ENCODE peak calls at places on chromosomes 16 and 17, in ten cellular contexts. One of them, this sample, is unnamed.
A peak's percentile ranks its signal among the peaks of the same experiment; 100 is the strongest.

GRCh38 chr16:1428511-1428910 is 2.4 kb upstream of the PERCC1 start:
- DNase-seq in GM23248: peak; percentile 40
- DNase-seq in left ventricle myocardium inferior: no peak
- DNase-seq in effector memory CD4-positive, alpha-beta T cell: no peak
- DNase-seq in right cardiac atrium: peak; percentile 86
- DNase-seq in body of pancreas: no peak
- DNase-seq in CD8-positive, alpha-beta T cell: no peak
- DNase-seq in mucosa of descending colon: peak; percentile 32
- DNase-seq in ovary: no peak
- DNase-seq in BE2C: peak; percentile 21
- DNase-seq in this sample: no peak

GRCh38 chr16:31496670-31497069 is 11.5 kb downstream of the RUSF1 start:
- DNase-seq in left ventricle myocardium inferior: no peak
- DNase-seq in effector memory CD4-positive, alpha-beta T cell: no peak
- DNase-seq in BE2C: no peak
- DNase-seq in mucosa of descending colon: no peak
- DNase-seq in right cardiac atrium: no peak
- DNase-seq in GM23248: no peak
- DNase-seq in ovary: no peak
- DNase-seq in CD8-positive, alpha-beta T cell: no peak
- DNase-seq in body of pancreas: no peak
- DNase-seq in this sample: no peak

GRCh38 chr17:52383493-52384100 is 225.1 kb upstream of the CA10 start:
- DNase-seq in right cardiac atrium: no peak
- DNase-seq in effector memory CD4-positive, alpha-beta T cell: no peak
- DNase-seq in mucosa of descending colon: peak; percentile 88
- DNase-seq in GM23248: peak; percentile 55
- DNase-seq in CD8-positive, alpha-beta T cell: no peak
- DNase-seq in left ventricle myocardium inferior: no peak
- DNase-seq in BE2C: peak; percentile 83
- DNase-seq in ovary: no peak
- DNase-seq in body of pancreas: peak; percentile 67
- DNase-seq in this sample: peak; percentile 58

GRCh38 chr16:27237229-27238015 is 31.1 kb downstream of the NSMCE1 start:
- DNase-seq in body of pancreas: no peak
- DNase-seq in mucosa of descending colon: no peak
- DNase-seq in ovary: peak; percentile 34
- DNase-seq in GM23248: no peak
- DNase-seq in effector memory CD4-positive, alpha-beta T cell: peak; percentile 56
- DNase-seq in left ventricle myocardium inferior: no peak
- DNase-seq in right cardiac atrium: no peak
- DNase-seq in BE2C: no peak
- DNase-seq in CD8-positive, alpha-beta T cell: peak; percentile 57
- DNase-seq in this sample: no peak

GRCh38 chr16:31052131-31052530 is 18.8 kb downstream of the STX4 start:
- DNase-seq in mucosa of descending colon: no peak
- DNase-seq in effector memory CD4-positive, alpha-beta T cell: no peak
- DNase-seq in left ventricle myocardium inferior: no peak
- DNase-seq in body of pancreas: no peak
- DNase-seq in ovary: no peak
- DNase-seq in GM23248: peak; percentile 97
- DNase-seq in CD8-positive, alpha-beta T cell: no peak
- DNase-seq in BE2C: no peak
- DNase-seq in right cardiac atrium: no peak
- DNase-seq in this sample: peak; percentile 78

GRCh38 chr17:76354747-76355310 is 1.1 kb upstream of the PRPSAP1 start:
- DNase-seq in BE2C: no peak
- DNase-seq in effector memory CD4-positive, alpha-beta T cell: no peak
- DNase-seq in ovary: no peak
- DNase-seq in right cardiac atrium: no peak
- DNase-seq in GM23248: peak; percentile 31
- DNase-seq in mucosa of descending colon: no peak
- DNase-seq in body of pancreas: no peak
- DNase-seq in CD8-positive, alpha-beta T cell: no peak
- DNase-seq in left ventricle myocardium inferior: no peak
- DNase-seq in this sample: peak; percentile 50

GRCh38 chr16:1082266-1082951 is 9.9 kb downstream of the SSTR5 start:
- DNase-seq in BE2C: no peak
- DNase-seq in left ventricle myocardium inferior: no peak
- DNase-seq in right cardiac atrium: no peak
- DNase-seq in effector memory CD4-positive, alpha-beta T cell: no peak
- DNase-seq in mucosa of descending colon: no peak
- DNase-seq in GM23248: no peak
- DNase-seq in ovary: no peak
- DNase-seq in body of pancreas: no peak
- DNase-seq in CD8-positive, alpha-beta T cell: no peak
- DNase-seq in this sample: no peak

GRCh38 chr17:81241648-81242420 is 2.7 kb downstream of the NDUFAF8 start:
- DNase-seq in effector memory CD4-positive, alpha-beta T cell: peak; percentile 21
- DNase-seq in left ventricle myocardium inferior: no peak
- DNase-seq in CD8-positive, alpha-beta T cell: peak; percentile 57
- DNase-seq in mucosa of descending colon: peak; percentile 64
- DNase-seq in BE2C: peak; percentile 81
- DNase-seq in right cardiac atrium: no peak
- DNase-seq in body of pancreas: peak; percentile 55
- DNase-seq in ovary: peak; percentile 77
- DNase-seq in GM23248: peak; percentile 57
- DNase-seq in this sample: peak; percentile 92

GRCh38 chr17:77392376-77393273 is 251.9 kb downstream of the SEC14L1 start:
- DNase-seq in GM23248: peak; percentile 66
- DNase-seq in CD8-positive, alpha-beta T cell: no peak
- DNase-seq in ovary: peak; percentile 87
- DNase-seq in body of pancreas: peak; percentile 74
- DNase-seq in right cardiac atrium: peak; percentile 87
- DNase-seq in effector memory CD4-positive, alpha-beta T cell: no peak
- DNase-seq in left ventricle myocardium inferior: peak; percentile 69
- DNase-seq in BE2C: no peak
- DNase-seq in mucosa of descending colon: peak; percentile 66
- DNase-seq in this sample: no peak

GRCh38 chr17:29686998-29687397 is 64.3 kb upstream of the CORO6 start:
- DNase-seq in body of pancreas: no peak
- DNase-seq in CD8-positive, alpha-beta T cell: no peak
- DNase-seq in BE2C: no peak
- DNase-seq in right cardiac atrium: no peak
- DNase-seq in ovary: no peak
- DNase-seq in left ventricle myocardium inferior: no peak
- DNase-seq in mucosa of descending colon: no peak
- DNase-seq in GM23248: no peak
- DNase-seq in effector memory CD4-positive, alpha-beta T cell: no peak
- DNase-seq in this sample: no peak

GRCh38 chr16:26727801-26728200 is 338.9 kb upstream of the C16orf82 start:
- DNase-seq in effector memory CD4-positive, alpha-beta T cell: no peak
- DNase-seq in ovary: no peak
- DNase-seq in left ventricle myocardium inferior: no peak
- DNase-seq in CD8-positive, alpha-beta T cell: no peak
- DNase-seq in mucosa of descending colon: no peak
- DNase-seq in right cardiac atrium: no peak
- DNase-seq in BE2C: no peak
- DNase-seq in body of pancreas: no peak
- DNase-seq in GM23248: no peak
- DNase-seq in this sample: no peak

GRCh38 chr17:37671028-37671812 is 28.0 kb upstream of the DDX52 start:
- DNase-seq in body of pancreas: no peak
- DNase-seq in CD8-positive, alpha-beta T cell: no peak
- DNase-seq in ovary: no peak
- DNase-seq in GM23248: no peak
- DNase-seq in right cardiac atrium: no peak
- DNase-seq in left ventricle myocardium inferior: no peak
- DNase-seq in effector memory CD4-positive, alpha-beta T cell: no peak
- DNase-seq in mucosa of descending colon: peak; percentile 64
- DNase-seq in BE2C: no peak
- DNase-seq in this sample: no peak

GRCh38 chr16:13896543-13897182 is 23.3 kb upstream of the ERCC4 start:
- DNase-seq in right cardiac atrium: no peak
- DNase-seq in mucosa of descending colon: no peak
- DNase-seq in body of pancreas: no peak
- DNase-seq in BE2C: no peak
- DNase-seq in left ventricle myocardium inferior: no peak
- DNase-seq in GM23248: no peak
- DNase-seq in CD8-positive, alpha-beta T cell: no peak
- DNase-seq in effector memory CD4-positive, alpha-beta T cell: no peak
- DNase-seq in ovary: no peak
- DNase-seq in this sample: no peak

GRCh38 chr16:49158029-49158642 is 123.5 kb downstream of the CBLN1 start:
- DNase-seq in BE2C: no peak
- DNase-seq in body of pancreas: no peak
- DNase-seq in ovary: no peak
- DNase-seq in GM23248: peak; percentile 29
- DNase-seq in effector memory CD4-positive, alpha-beta T cell: no peak
- DNase-seq in right cardiac atrium: no peak
- DNase-seq in CD8-positive, alpha-beta T cell: no peak
- DNase-seq in mucosa of descending colon: peak; percentile 67
- DNase-seq in left ventricle myocardium inferior: peak; percentile 14
- DNase-seq in this sample: peak; percentile 75

GRCh38 chr16:8572919-8573724 is 17.2 kb downstream of the TMEM114 start:
- DNase-seq in left ventricle myocardium inferior: no peak
- DNase-seq in mucosa of descending colon: no peak
- DNase-seq in ovary: no peak
- DNase-seq in BE2C: no peak
- DNase-seq in CD8-positive, alpha-beta T cell: no peak
- DNase-seq in GM23248: peak; percentile 77
- DNase-seq in effector memory CD4-positive, alpha-beta T cell: no peak
- DNase-seq in right cardiac atrium: no peak
- DNase-seq in body of pancreas: no peak
- DNase-seq in this sample: peak; percentile 58

GRCh38 chr16:30551781-30552180 is 6.4 kb downstream of the ZNF764 start:
- DNase-seq in ovary: no peak
- DNase-seq in mucosa of descending colon: no peak
- DNase-seq in BE2C: no peak
- DNase-seq in right cardiac atrium: peak; percentile 49
- DNase-seq in GM23248: no peak
- DNase-seq in left ventricle myocardium inferior: no peak
- DNase-seq in CD8-positive, alpha-beta T cell: peak; percentile 35
- DNase-seq in body of pancreas: no peak
- DNase-seq in effector memory CD4-positive, alpha-beta T cell: peak; percentile 74
- DNase-seq in this sample: no peak

GRCh38 chr16:66881014-66881417 is 701 bp downstream of the PDP2 start:
- DNase-seq in mucosa of descending colon: no peak
- DNase-seq in right cardiac atrium: peak; percentile 63
- DNase-seq in body of pancreas: no peak
- DNase-seq in left ventricle myocardium inferior: no peak
- DNase-seq in effector memory CD4-positive, alpha-beta T cell: no peak
- DNase-seq in GM23248: peak; percentile 63
- DNase-seq in CD8-positive, alpha-beta T cell: no peak
- DNase-seq in BE2C: no peak
- DNase-seq in ovary: no peak
- DNase-seq in this sample: no peak

GRCh38 chr17:42743595-42744282 is 1.1 kb downstream of the EZH1 start:
- DNase-seq in effector memory CD4-positive, alpha-beta T cell: no peak
- DNase-seq in mucosa of descending colon: no peak
- DNase-seq in left ventricle myocardium inferior: no peak
- DNase-seq in CD8-positive, alpha-beta T cell: no peak
- DNase-seq in right cardiac atrium: no peak
- DNase-seq in GM23248: no peak
- DNase-seq in body of pancreas: no peak
- DNase-seq in ovary: no peak
- DNase-seq in BE2C: no peak
- DNase-seq in this sample: no peak

GRCh38 chr17:41333836-41334235 is 16.8 kb downstream of the KRT33A start:
- DNase-seq in CD8-positive, alpha-beta T cell: no peak
- DNase-seq in ovary: no peak
- DNase-seq in mucosa of descending colon: no peak
- DNase-seq in body of pancreas: no peak
- DNase-seq in right cardiac atrium: no peak
- DNase-seq in effector memory CD4-positive, alpha-beta T cell: no peak
- DNase-seq in BE2C: no peak
- DNase-seq in left ventricle myocardium inferior: no peak
- DNase-seq in GM23248: no peak
- DNase-seq in this sample: no peak

DNA sequence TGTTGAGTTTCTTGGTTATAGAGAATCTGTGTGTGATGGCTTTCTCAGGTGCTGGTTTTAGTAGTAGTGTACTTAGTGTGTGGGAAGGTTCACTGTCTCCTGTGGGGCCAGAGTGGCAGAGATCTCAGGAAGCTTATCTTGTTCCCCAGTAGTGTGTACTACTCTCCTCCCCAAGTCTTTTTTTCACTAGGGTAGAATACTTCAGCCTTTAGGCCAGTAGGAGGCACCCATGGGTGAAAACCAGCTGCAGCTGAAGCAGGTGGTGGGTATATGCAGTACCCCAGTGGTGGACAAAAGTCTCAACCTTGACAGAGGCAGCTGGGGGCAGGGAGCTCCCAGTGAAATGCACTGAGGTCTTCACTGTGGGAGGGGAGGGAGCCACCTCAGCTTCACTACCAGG is 109.9 kb downstream of the PHKB start:
- DNase-seq in mucosa of descending colon: no peak
- DNase-seq in BE2C: no peak
- DNase-seq in effector memory CD4-positive, alpha-beta T cell: no peak
- DNase-seq in CD8-positive, alpha-beta T cell: no peak
- DNase-seq in right cardiac atrium: no peak
- DNase-seq in body of pancreas: no peak
- DNase-seq in GM23248: no peak
- DNase-seq in left ventricle myocardium inferior: no peak
- DNase-seq in ovary: no peak
- DNase-seq in this sample: no peak
- H3K4me3 ChIP-seq in mucosa of descending colon: no peak overlapping the region
- H3K4me3 ChIP-seq in BE2C: no peak overlapping the region
- H3K4me3 ChIP-seq in effector memory CD4-positive, alpha-beta T cell: no peak overlapping the region
- H3K4me3 ChIP-seq in CD8-positive, alpha-beta T cell: no peak overlapping the region
- H3K4me3 ChIP-seq in right cardiac atrium: no peak overlapping the region
- H3K4me3 ChIP-seq in body of pancreas: no peak overlapping the region
- H3K4me3 ChIP-seq in GM23248: no peak overlapping the region
- H3K4me3 ChIP-seq in left ventricle myocardium inferior: no peak overlapping the region
- H3K4me3 ChIP-seq in ovary: no peak overlapping the region
- H3K4me3 ChIP-seq in this sample: no peak overlapping the region

GRCh38 chr17:46124695-46125592 is 68.3 kb downstream of the KANSL1 start:
- DNase-seq in CD8-positive, alpha-beta T cell: no peak
- DNase-seq in ovary: no peak
- DNase-seq in body of pancreas: no peak
- DNase-seq in GM23248: no peak
- DNase-seq in right cardiac atrium: no peak
- DNase-seq in mucosa of descending colon: no peak
- DNase-seq in BE2C: no peak
- DNase-seq in effector memory CD4-positive, alpha-beta T cell: no peak
- DNase-seq in left ventricle myocardium inferior: no peak
- DNase-seq in this sample: no peak
- H3K4me1 ChIP-seq in CD8-positive, alpha-beta T cell: peaks cover 82% of the 10 kb centered on the region
- H3K4me1 ChIP-seq in ovary: peaks cover 16% of the 10 kb centered on the region
- H3K4me1 ChIP-seq in body of pancreas: peaks cover 78% of the 10 kb centered on the region
- H3K4me1 ChIP-seq in GM23248: peaks cover 9% of the 10 kb centered on the region
- H3K4me1 ChIP-seq in right cardiac atrium: peaks cover 10% of the 10 kb centered on the region
- H3K4me1 ChIP-seq in mucosa of descending colon: peaks cover 11% of the 10 kb centered on the region
- H3K4me1 ChIP-seq in BE2C: no peaks in the 10 kb centered on the region
- H3K4me1 ChIP-seq in effector memory CD4-positive, alpha-beta T cell: peaks cover 31% of the 10 kb centered on the region
- H3K4me1 ChIP-seq in left ventricle myocardium inferior: peaks cover 97% of the 10 kb centered on the region
- H3K4me1 ChIP-seq in this sample: no peaks in the 10 kb centered on the region

GRCh38 chr16:84754353-84754856 is 54.6 kb downstream of the USP10 start:
- DNase-seq in left ventricle myocardium inferior: no peak
- DNase-seq in mucosa of descending colon: peak; percentile 91
- DNase-seq in BE2C: peak; percentile 78
- DNase-seq in effector memory CD4-positive, alpha-beta T cell: peak; percentile 27
- DNase-seq in body of pancreas: peak; percentile 69
- DNase-seq in CD8-positive, alpha-beta T cell: peak; percentile 48
- DNase-seq in GM23248: peak; percentile 81
- DNase-seq in right cardiac atrium: no peak
- DNase-seq in ovary: no peak
- DNase-seq in this sample: peak; percentile 49
- H3K9me3 ChIP-seq in left ventricle myocardium inferior: no peaks in the 10 kb centered on the region
- H3K9me3 ChIP-seq in mucosa of descending colon: no peaks in the 10 kb centered on the region
- H3K9me3 ChIP-seq in BE2C: no peaks in the 10 kb centered on the region
- H3K9me3 ChIP-seq in effector memory CD4-positive, alpha-beta T cell: no peaks in the 10 kb centered on the region
- H3K9me3 ChIP-seq in body of pancreas: no peaks in the 10 kb centered on the region
- H3K9me3 ChIP-seq in CD8-positive, alpha-beta T cell: no peaks in the 10 kb centered on the region
- H3K9me3 ChIP-seq in GM23248: no peaks in the 10 kb centered on the region
- H3K9me3 ChIP-seq in right cardiac atrium: no peaks in the 10 kb centered on the region
- H3K9me3 ChIP-seq in ovary: no peaks in the 10 kb centered on the region
- H3K9me3 ChIP-seq in this sample: no peaks in the 10 kb centered on the region

GRCh38 chr16:57643166-57643813 is 14.9 kb downstream of the ADGRG1 start:
- DNase-seq in BE2C: no peak
- DNase-seq in right cardiac atrium: no peak
- DNase-seq in body of pancreas: no peak
- DNase-seq in GM23248: peak; percentile 82
- DNase-seq in mucosa of descending colon: no peak
- DNase-seq in ovary: no peak
- DNase-seq in CD8-positive, alpha-beta T cell: no peak
- DNase-seq in left ventricle myocardium inferior: no peak
- DNase-seq in effector memory CD4-positive, alpha-beta T cell: no peak
- DNase-seq in this sample: no peak
- H3K4me3 ChIP-seq in BE2C: no peak overlapping the region
- H3K4me3 ChIP-seq in right cardiac atrium: no peak overlapping the region
- H3K4me3 ChIP-seq in body of pancreas: no peak overlapping the region
- H3K4me3 ChIP-seq in GM23248: no peak overlapping the region
- H3K4me3 ChIP-seq in mucosa of descending colon: no peak overlapping the region
- H3K4me3 ChIP-seq in ovary: no peak overlapping the region
- H3K4me3 ChIP-seq in CD8-positive, alpha-beta T cell: no peak overlapping the region
- H3K4me3 ChIP-seq in left ventricle myocardium inferior: no peak overlapping the region
- H3K4me3 ChIP-seq in effector memory CD4-positive, alpha-beta T cell: no peak overlapping the region
- H3K4me3 ChIP-seq in this sample: no peak overlapping the region